ENCODE peak calls at places on chromosomes 4 and X, in seven cellular contexts. R, H, O, F, Z, K and Q are unnamed samples. For H3K4me1, the result is how much of the 10 kb centered on the place peaks cover.

GRCh38 chr4:128571747-128572146 is 237.8 kb upstream of the JADE1 start:
- DNase-seq in R (no peak), H (peak), O (peak), F (peak), Z (no peak), K (no peak), Q (no peak)

GRCh38 chrX:9352683-9353430 is 112.0 kb upstream of the TBL1X start:
- DNase-seq in R (no peak), H (no peak), O (peak), F (peak), Z (peak), K (no peak), Q (no peak)

GRCh38 chr4:4284827-4285618 is 4.9 kb downstream of the LYAR start:
- DNase-seq in R (no peak), H (no peak), O (no peak), F (no peak), Z (no peak), K (no peak), Q (no peak)

GRCh38 chr4:26320159-26320452 is 708 bp upstream of the RBPJ start:
- DNase-seq in R (no peak), H (no peak), O (no peak), F (peak), Z (no peak), K (no peak), Q (no peak)

GRCh38 chrX:150489359-150490015 is 78.9 kb upstream of the MTM1 start:
- DNase-seq in R (no peak), H (no peak), O (no peak), F (no peak), Z (peak), K (no peak), Q (no peak)

GRCh38 chr4:40963912-40964478 is 214.2 kb downstream of the NSUN7 start:
- DNase-seq in R (no peak), H (no peak), O (no peak), F (peak), Z (no peak), K (no peak), Q (no peak)

GRCh38 chr4:90069151-90069550 is 58.0 kb upstream of the CCSER1 start:
- DNase-seq in R (no peak), H (no peak), O (no peak), F (peak), Z (no peak), K (no peak), Q (no peak)

GRCh38 chr4:14853186-14853946 is 148.9 kb upstream of the CPEB2 start:
- DNase-seq in R (no peak), H (no peak), O (no peak), F (peak), Z (no peak), K (no peak), Q (no peak)

GRCh38 chrX:73987166-73987565 is 316.8 kb upstream of the ZCCHC13 start:
- DNase-seq in R (no peak), H (no peak), O (no peak), F (no peak), Z (no peak), K (no peak), Q (no peak)

GRCh38 chr4:53463340-53463739 is 85.9 kb downstream of the FIP1L1 start:
- DNase-seq in R (no peak), H (no peak), O (peak), F (no peak), Z (no peak), K (no peak), Q (no peak)

GRCh38 chrX:31266172-31267076 is 194.6 kb upstream of the FTHL17 start:
- DNase-seq in R (peak), H (peak), O (peak), F (no peak), Z (peak), K (peak), Q (peak)

GRCh38 chrX:18415386-18415785 is 10.0 kb upstream of the CDKL5 start:
- DNase-seq in R (no peak), H (no peak), O (no peak), F (peak), Z (no peak), K (no peak), Q (no peak)

GRCh38 chr4:188262464-188262863 is 123.2 kb downstream of the TRIML1 start:
- DNase-seq in R (no peak), H (no peak), O (no peak), F (peak), Z (no peak), K (no peak), Q (no peak)

GRCh38 chr4:18111100-18111499 is 89.5 kb upstream of the LCORL start:
- DNase-seq in R (no peak), H (no peak), O (no peak), F (no peak), Z (no peak), K (no peak), Q (no peak)

GRCh38 chr4:101914761-101915160 is 124.2 kb downstream of the BANK1 start:
- DNase-seq in R (no peak), H (no peak), O (no peak), F (no peak), Z (no peak), K (no peak), Q (no peak)

GRCh38 chr4:57147335-57148060 is 37.3 kb upstream of the IGFBP7 start:
- DNase-seq in R (no peak), H (no peak), O (no peak), F (peak), Z (no peak), K (no peak), Q (no peak)

GRCh38 chrX:41734530-41734929 is 10.5 kb downstream of the GPR82 start:
- DNase-seq in R (no peak), H (no peak), O (no peak), F (peak), Z (no peak), K (no peak), Q (no peak)

GRCh38 chrX:118627084-118627758 is 100.2 kb upstream of the IL13RA1 start:
- DNase-seq in R (no peak), H (no peak), O (no peak), F (no peak), Z (no peak), K (no peak), Q (no peak)

GRCh38 chr4:92257931-92258857 is 45.6 kb upstream of the GRID2 start:
- DNase-seq in R (no peak), H (no peak), O (no peak), F (no peak), Z (no peak), K (no peak), Q (no peak)

GRCh38 chr4:186249785-186250739 is 15.9 kb upstream of the F11 start:
- DNase-seq in R (no peak), H (no peak), O (no peak), F (peak), Z (no peak), K (no peak), Q (no peak)

GRCh38 chr4:40322853-40323252 is 12.3 kb upstream of the CHRNA9 start:
- DNase-seq in R (no peak), H (no peak), O (no peak), F (no peak), Z (no peak), K (no peak), Q (no peak)

GRCh38 chr4:47519239-47519883 is 34.3 kb downstream of the ATP10D start:
- DNase-seq in R (no peak), H (no peak), O (no peak), F (no peak), Z (no peak), K (no peak), Q (no peak)

GRCh38 chr4:34422472-34422871 is 1821.8 kb downstream of the ARAP2 start:
- DNase-seq in R (no peak), H (no peak), O (no peak), F (no peak), Z (no peak), K (no peak), Q (no peak)

GRCh38 chr4:1404573-1405248 is 1.5 kb downstream of the NKX1-1 start:
- DNase-seq in R (peak), H (no peak), O (no peak), F (no peak), Z (no peak), K (no peak), Q (no peak)

GRCh38 chrX:74179071-74179470 is 124.9 kb upstream of the ZCCHC13 start:
- DNase-seq in R (no peak), H (no peak), O (no peak), F (peak), Z (no peak), K (no peak), Q (no peak)

GRCh38 chr4:3291969-3292570 is 751 bp upstream of the RGS12 start:
- DNase-seq in R (peak), H (peak), O (peak), F (no peak), Z (peak), K (peak), Q (peak)

GRCh38 chr4:59960143-59960542 is 1240.0 kb upstream of the ADGRL3 start:
- DNase-seq in R (no peak), H (no peak), O (no peak), F (no peak), Z (no peak), K (no peak), Q (no peak)

GRCh38 chrX:1283093-1283492 is 14.5 kb downstream of the CSF2RA start:
- DNase-seq in R (no peak), H (no peak), O (no peak), F (no peak), Z (no peak), K (no peak), Q (no peak)

GRCh38 chrX:39815621-39816020 is 282.1 kb downstream of the BCOR start:
- DNase-seq in R (no peak), H (no peak), O (no peak), F (peak), Z (no peak), K (no peak), Q (no peak)

GRCh38 chrX:7378406-7378805 is 230.5 kb upstream of the PUDP start:
- DNase-seq in R (no peak), H (no peak), O (no peak), F (no peak), Z (no peak), K (no peak), Q (no peak)

GRCh38 chr4:105399535-105400161 is 74.2 kb downstream of the PPA2 start:
- DNase-seq in R (no peak), H (no peak), O (no peak), F (peak), Z (no peak), K (no peak), Q (no peak)

GRCh38 chrX:110944323-110944761 is 148.7 kb upstream of the CHRDL1 start:
- DNase-seq in R (peak), H (no peak), O (peak), F (no peak), Z (peak), K (peak), Q (no peak)

DNA sequence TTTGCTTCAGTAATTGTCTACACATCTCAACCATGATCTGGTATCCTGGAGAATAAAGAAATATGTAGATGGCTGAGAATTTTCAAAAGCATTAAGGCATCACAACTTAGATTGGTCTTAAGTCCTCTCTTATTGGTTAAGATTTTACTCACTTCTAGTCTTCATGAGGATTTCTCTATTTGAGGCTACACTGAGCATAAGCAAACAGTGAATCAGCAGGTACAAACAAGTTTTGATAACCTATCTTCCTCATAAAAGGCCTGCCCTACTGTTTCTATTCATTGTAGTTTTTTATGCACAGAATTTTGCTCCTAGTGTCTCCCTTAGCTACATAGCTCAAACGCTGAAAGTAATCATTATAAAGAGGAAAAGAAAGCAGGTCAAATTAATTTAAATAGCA is 460.7 kb upstream of the RPS6KA3 start:
- DNase-seq in R (no peak), H (no peak), O (no peak), F (no peak), Z (no peak), K (no peak), Q (no peak)
- H3K4me1 ChIP-seq in R (under half), H (under half), O (under half), F (under half), Z (under half), K (under half), Q (under half)

DNA sequence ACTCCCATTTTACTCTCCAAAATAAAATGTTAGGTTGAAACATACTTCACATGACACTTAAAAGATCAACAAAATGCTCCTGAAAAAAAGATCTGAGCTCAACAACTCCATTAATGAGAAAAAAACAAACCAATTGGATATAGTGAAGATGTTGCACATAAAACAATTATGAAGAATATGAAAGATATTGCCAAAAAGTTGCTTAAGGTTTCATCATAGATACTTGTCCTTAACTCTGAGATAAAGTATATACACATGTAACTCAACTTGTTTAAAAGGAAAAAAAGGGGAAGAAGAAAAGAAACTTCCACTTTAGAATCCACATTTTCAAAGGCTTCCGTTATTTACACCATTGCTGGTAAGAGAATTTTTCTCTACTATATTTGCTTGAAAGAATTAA is 2.7 kb downstream of the AFAP1 start:
- DNase-seq in R (no peak), H (no peak), O (no peak), F (no peak), Z (no peak), K (no peak), Q (no peak)
- H3K27ac ChIP-seq in R (no peak), H (no peak), O (no peak), F (peak), Z (no peak), K (no peak), Q (no peak)

DNA sequence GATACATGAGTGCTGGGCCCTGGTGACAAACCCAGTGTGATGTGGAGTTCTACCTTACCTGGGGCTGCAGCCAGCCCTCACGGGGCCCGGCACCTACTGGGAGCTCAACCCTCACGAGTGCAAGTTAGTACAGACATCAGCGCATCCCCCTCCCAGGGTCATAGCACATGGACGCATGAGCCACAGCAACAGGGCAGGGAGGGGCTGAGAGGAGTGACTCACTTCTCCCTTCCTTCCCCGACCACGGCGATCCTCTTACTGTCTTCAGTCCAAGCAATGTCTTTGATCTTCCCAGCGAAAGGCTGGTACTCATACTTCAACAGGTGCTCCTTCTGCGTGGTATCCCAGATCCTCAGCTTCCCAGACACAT is 17.8 kb downstream of the WDR1 start:
- DNase-seq in R (no peak), H (no peak), O (no peak), F (peak), Z (no peak), K (no peak), Q (no peak)
- TF ChIP-seq POLR2A in R (no peak), H (no peak), O (no peak), F (no peak), Z (no peak), K (no peak), Q (no peak)

GRCh38 chr4:153798901-153799707 is 10.2 kb upstream of the SFRP2 start:
- DNase-seq in R (no peak), H (no peak), O (no peak), F (no peak), Z (no peak), K (no peak), Q (no peak)

GRCh38 chr4:153792893-153793227 is 4.0 kb upstream of the SFRP2 start:
- DNase-seq in R (no peak), H (no peak), O (no peak), F (no peak), Z (no peak), K (no peak), Q (no peak)

GRCh38 chr4:153794001-153794400 is 5.1 kb upstream of the SFRP2 start:
- DNase-seq in R (no peak), H (no peak), O (no peak), F (no peak), Z (no peak), K (no peak), Q (no peak)

GRCh38 chr4:153799708-153800074 is 10.8 kb upstream of the SFRP2 start:
- DNase-seq in R (no peak), H (no peak), O (no peak), F (no peak), Z (no peak), K (no peak), Q (no peak)

DNA sequence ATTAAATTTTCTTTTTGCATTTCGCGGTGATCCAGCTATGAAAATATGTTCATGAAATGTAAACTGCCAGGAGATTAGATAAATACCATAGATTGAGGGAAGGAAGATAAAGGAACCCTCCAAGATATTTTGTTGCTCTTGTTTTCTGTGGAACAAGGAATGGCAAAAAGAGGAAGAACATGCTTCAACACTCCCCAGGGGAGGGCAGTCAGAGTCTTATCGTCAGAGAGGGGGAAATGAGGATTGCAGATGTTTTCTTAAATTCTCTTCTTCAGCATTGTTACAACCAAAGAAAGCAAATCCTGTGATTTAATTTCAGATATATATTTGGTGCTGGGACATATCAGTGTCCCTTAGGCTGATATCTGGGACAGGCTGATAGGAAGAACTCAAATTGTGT is 9.6 kb upstream of the SFRP2 start:
- DNase-seq in R (no peak), H (no peak), O (no peak), F (no peak), Z (no peak), K (no peak), Q (no peak)
- H3K4me1 ChIP-seq in R (under half), H (under half), O (under half), F (under half), Z (under half), K (under half), Q (under half)

DNA sequence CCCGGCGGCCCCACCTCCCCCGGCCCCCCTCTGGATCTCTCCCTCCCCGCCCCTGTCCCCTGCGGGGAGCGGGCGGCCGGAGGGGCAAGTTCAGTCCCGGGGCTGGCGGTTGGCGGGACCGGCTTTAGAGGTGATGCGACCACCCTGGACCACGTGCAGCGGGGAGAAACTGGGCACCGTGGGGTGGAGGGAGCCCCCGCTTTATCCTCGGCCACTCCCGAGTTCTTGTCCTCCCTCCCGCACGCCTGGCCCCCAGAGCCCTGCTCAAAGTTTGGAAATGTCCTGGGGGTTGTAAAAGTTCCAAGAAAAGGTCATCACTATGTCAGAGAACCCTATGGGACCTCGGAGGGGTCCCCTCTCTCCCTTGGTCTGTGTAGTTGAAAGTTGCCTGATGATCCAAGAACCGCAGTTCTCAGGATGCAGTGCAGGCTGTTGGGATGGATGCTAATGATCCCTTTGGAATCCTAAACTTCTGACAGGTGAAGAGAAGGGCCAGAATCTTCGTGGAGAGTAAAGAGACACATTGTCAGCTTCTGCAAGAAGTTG is 411 bp upstream of the VEGFC start:
- DNase-seq in R (no peak), H (no peak), O (no peak), F (no peak), Z (no peak), K (peak), Q (peak)
- H3K27ac ChIP-seq in R (no peak), H (peak), O (no peak), F (peak), Z (peak), K (peak), Q (no peak)

GRCh38 chrX:154437971-154438893 is 1.3 kb downstream of the GDI1 start:
- DNase-seq in R (no peak), H (no peak), O (no peak), F (no peak), Z (no peak), K (no peak), Q (no peak)

GRCh38 chrX:154440623-154441357 is 3.2 kb upstream of the FAM50A start:
- DNase-seq in R (no peak), H (no peak), O (no peak), F (no peak), Z (no peak), K (no peak), Q (no peak)

GRCh38 chrX:154441984-154442707 is 1.8 kb upstream of the FAM50A start:
- DNase-seq in R (no peak), H (no peak), O (peak), F (no peak), Z (no peak), K (no peak), Q (no peak)

GRCh38 chrX:154441564-154441963 is 2.4 kb upstream of the FAM50A start:
- DNase-seq in R (no peak), H (no peak), O (no peak), F (no peak), Z (no peak), K (no peak), Q (no peak)

DNA sequence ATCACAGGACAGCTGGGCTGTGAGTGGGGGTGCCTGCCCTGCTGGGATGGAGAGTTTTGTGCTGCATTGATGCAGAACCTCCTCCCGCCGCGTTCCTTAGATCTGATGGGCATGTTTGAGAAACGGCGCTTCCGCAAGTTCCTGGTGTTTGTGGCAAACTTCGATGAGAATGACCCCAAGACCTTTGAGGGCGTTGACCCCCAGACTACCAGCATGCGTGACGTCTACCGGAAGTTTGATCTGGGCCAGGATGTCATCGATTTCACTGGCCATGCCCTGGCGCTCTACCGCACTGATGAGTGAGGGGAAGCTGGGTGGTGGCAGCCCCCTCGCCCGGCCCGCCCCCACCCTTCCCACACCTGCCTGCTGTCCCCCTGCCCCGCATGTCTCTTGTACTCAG is 2.9 kb downstream of the GDI1 start:
- DNase-seq in R (no peak), H (no peak), O (no peak), F (no peak), Z (no peak), K (no peak), Q (peak)
- TF ChIP-seq POLR2A in R (no peak), H (no peak), O (no peak), F (no peak), Z (no peak), K (no peak), Q (no peak)

GRCh38 chr4:156497486-156497885 is 474.1 kb downstream of the PDGFC start:
- DNase-seq in R (no peak), H (no peak), O (no peak), F (no peak), Z (no peak), K (no peak), Q (no peak)
- H3K4me1 ChIP-seq in R (under half), H (under half), O (under half), F (under half), Z (under half), K (under half), Q (under half)

GRCh38 chrX:120264315-120264714 is 13.7 kb downstream of the ZBTB33 start:
- DNase-seq in R (no peak), H (no peak), O (no peak), F (no peak), Z (no peak), K (no peak), Q (no peak)

GRCh38 chrX:120271218-120271617 is 20.6 kb downstream of the ZBTB33 start:
- DNase-seq in R (no peak), H (no peak), O (no peak), F (no peak), Z (peak), K (no peak), Q (peak)

GRCh38 chrX:120270567-120270966 is 20.0 kb downstream of the ZBTB33 start:
- DNase-seq in R (no peak), H (no peak), O (no peak), F (no peak), Z (no peak), K (no peak), Q (no peak)

GRCh38 chrX:120274145-120274544 is 23.5 kb downstream of the ZBTB33 start:
- DNase-seq in R (no peak), H (no peak), O (no peak), F (no peak), Z (no peak), K (no peak), Q (no peak)

GRCh38 chrX:120269379-120270035 is 18.9 kb downstream of the ZBTB33 start:
- DNase-seq in R (no peak), H (no peak), O (no peak), F (no peak), Z (no peak), K (no peak), Q (no peak)
- H3K27ac ChIP-seq in R (peak), H (no peak), O (no peak), F (no peak), Z (no peak), K (peak), Q (no peak)